ENCODE peak calls at places on chromosomes 12 and 14, in nine cellular contexts. B is uterus; Z is activated naive CD8-positive, alpha-beta T cell treated with anti-CD3 and anti-CD28 coated beads for 36 hours; R is EL; X is psoas muscle; S is brain microvascular endothelial cell; P is thoracic aorta; K is HTR-8/SVneo; W is hepatocyte. L is an unnamed sample.

GRCh38 chr12:63814146-63814774 is 30.2 kb upstream of the SRGAP1 start:
- DNase-seq in R (no peak), X (no peak), K (no peak), B (no peak), S (no peak), Z (no peak), P (no peak), W (no peak), L (no peak)

GRCh38 chr14:22226381-22226780 is 362.6 kb downstream of the DAD1 start:
- DNase-seq in S (peak), B (no peak), R (peak), W (no peak), K (no peak), P (no peak), Z (no peak), X (no peak), L (peak)

GRCh38 chr14:26596722-26597030 is 1.2 kb downstream of the NOVA1 start:
- DNase-seq in P (no peak), B (peak), S (no peak), K (peak), X (no peak), Z (no peak), R (no peak), W (peak), L (no peak)

GRCh38 chr12:57247041-57247440 is 3.9 kb downstream of the STAC3 start:
- DNase-seq in K (no peak), R (no peak), P (no peak), W (no peak), Z (no peak), B (no peak), X (no peak), S (no peak), L (no peak)

GRCh38 chr12:111825509-111825908 is 16.5 kb upstream of the MAPKAPK5 start:
- DNase-seq in Z (no peak), P (no peak), R (no peak), K (no peak), B (no peak), S (no peak), W (no peak), X (no peak), L (no peak)

GRCh38 chr12:42382013-42382696 is 56.2 kb downstream of the PPHLN1 start:
- DNase-seq in K (no peak), X (no peak), R (no peak), B (no peak), Z (no peak), P (no peak), S (no peak), W (no peak), L (peak)

GRCh38 chr12:55706840-55707671 is 648 bp downstream of the ITGA7 start:
- DNase-seq in W (peak), R (peak), B (no peak), P (no peak), K (peak), S (no peak), X (peak), Z (no peak), L (no peak)

GRCh38 chr12:121800694-121801600 is 2.9 kb upstream of the SETD1B start:
- DNase-seq in K (no peak), X (peak), Z (peak), W (peak), S (peak), B (peak), P (no peak), R (peak), L (peak)

GRCh38 chr14:44625098-44625497 is 118.0 kb upstream of the FSCB start:
- DNase-seq in W (no peak), S (no peak), P (no peak), R (no peak), K (no peak), Z (no peak), B (no peak), X (no peak), L (no peak)

GRCh38 chr12:125137776-125138344 is 72.6 kb downstream of the AACS start:
- DNase-seq in Z (no peak), X (no peak), K (no peak), B (no peak), W (no peak), R (no peak), S (no peak), P (no peak), L (no peak)

GRCh38 chr12:122194804-122195203 is 8.7 kb upstream of the B3GNT4 start:
- DNase-seq in R (no peak), X (no peak), B (no peak), S (no peak), P (no peak), W (no peak), Z (no peak), K (no peak), L (no peak)

GRCh38 chr14:95496690-95497241 is 19.7 kb downstream of the SYNE3 start:
- DNase-seq in P (no peak), K (no peak), W (peak), Z (no peak), X (no peak), R (peak), B (peak), S (no peak), L (no peak)

GRCh38 chr12:288687-289086 is 26.1 kb upstream of the SLC6A13 start:
- DNase-seq in K (no peak), P (no peak), W (no peak), X (peak), R (peak), B (no peak), S (peak), Z (no peak), L (peak)

GRCh38 chr14:66568220-66568619 is 60.3 kb downstream of the GPHN start:
- DNase-seq in B (no peak), X (no peak), K (no peak), Z (no peak), P (no peak), S (no peak), W (no peak), R (no peak), L (no peak)

GRCh38 chr12:40832668-40833067 is 140.4 kb downstream of the CNTN1 start:
- DNase-seq in X (no peak), Z (no peak), B (no peak), P (no peak), S (no peak), W (no peak), K (no peak), R (no peak), L (no peak)

GRCh38 chr12:52311282-52311643 is 9.9 kb downstream of the KRT83 start:
- DNase-seq in K (no peak), Z (no peak), B (no peak), X (no peak), S (no peak), W (no peak), R (peak), P (no peak), L (no peak)

GRCh38 chr12:76652402-76652801 is 92.8 kb upstream of the OSBPL8 start:
- DNase-seq in B (no peak), K (no peak), S (no peak), P (no peak), R (no peak), X (no peak), Z (no peak), W (no peak), L (no peak)

GRCh38 chr14:104917992-104918391 is 6.7 kb upstream of the PLD4 start:
- DNase-seq in K (no peak), S (no peak), B (no peak), Z (no peak), W (no peak), X (no peak), P (no peak), R (no peak), L (no peak)

GRCh38 chr12:21985155-21985554 is 43.9 kb upstream of the ABCC9 start:
- DNase-seq in W (no peak), X (no peak), B (no peak), Z (no peak), P (no peak), S (peak), K (no peak), R (no peak), L (no peak)

GRCh38 chr12:13422291-13422690 is 225.8 kb downstream of the EMP1 start:
- DNase-seq in S (no peak), W (no peak), K (no peak), P (no peak), Z (no peak), R (no peak), X (no peak), B (no peak), L (no peak)

GRCh38 chr12:5170894-5171293 is 127.2 kb downstream of the KCNA5 start:
- DNase-seq in S (no peak), W (no peak), X (no peak), P (no peak), B (no peak), K (no peak), R (no peak), Z (no peak), L (no peak)

GRCh38 chr12:57632369-57632897 is 568 bp downstream of the B4GALNT1 start:
- DNase-seq in Z (no peak), K (no peak), S (no peak), W (peak), X (no peak), P (no peak), R (peak), B (no peak), L (no peak)

GRCh38 chr12:50088577-50089335 is 3.6 kb downstream of the SMARCD1 start:
- DNase-seq in W (peak), R (peak), P (no peak), S (peak), X (no peak), Z (peak), B (peak), K (peak), L (peak)

GRCh38 chr12:101733166-101733565 is 6.1 kb downstream of the SYCP3 start:
- DNase-seq in K (no peak), X (no peak), Z (no peak), P (no peak), S (no peak), B (no peak), W (no peak), R (no peak), L (no peak)

GRCh38 chr14:32940066-32940651 is 1.5 kb downstream of the NPAS3 start:
- DNase-seq in B (no peak), R (no peak), X (no peak), W (no peak), Z (no peak), P (no peak), S (no peak), K (no peak), L (no peak)

GRCh38 chr14:69041783-69042182 is 62.7 kb upstream of the ACTN1 start:
- DNase-seq in W (no peak), Z (no peak), P (no peak), S (no peak), R (no peak), B (no peak), K (no peak), X (no peak), L (no peak)

GRCh38 chr14:68894802-68895201 is 84.3 kb downstream of the ACTN1 start:
- DNase-seq in P (no peak), W (no peak), R (peak), S (peak), X (no peak), K (no peak), B (no peak), Z (no peak), L (no peak)

GRCh38 chr14:34930591-34931069 is 52.2 kb upstream of the SRP54 start:
- DNase-seq in P (no peak), R (no peak), K (no peak), S (no peak), Z (peak), W (no peak), X (no peak), B (no peak), L (no peak)

GRCh38 chr14:104294628-104294982 is 156.2 kb downstream of the KIF26A start:
- DNase-seq in B (no peak), S (no peak), P (no peak), K (no peak), Z (no peak), X (no peak), R (no peak), W (no peak), L (no peak)

GRCh38 chr12:100468126-100468525 is 5.5 kb upstream of the NR1H4 start:
- DNase-seq in Z (no peak), S (no peak), W (no peak), P (no peak), R (no peak), B (no peak), K (no peak), X (no peak), L (no peak)

GRCh38 chr12:5318874-5319273 is 113.0 kb upstream of the NTF3 start:
- DNase-seq in Z (no peak), P (no peak), B (no peak), W (peak), X (no peak), R (peak), K (no peak), S (peak), L (no peak)

GRCh38 chr12:106893451-106893850 is 62.3 kb upstream of the TMEM263 start:
- DNase-seq in S (no peak), R (peak), Z (no peak), X (no peak), W (no peak), K (no peak), B (no peak), P (no peak), L (no peak)

GRCh38 chr12:73935817-73936216 is 601.8 kb upstream of the ATXN7L3B start:
- DNase-seq in P (no peak), W (peak), S (no peak), Z (no peak), B (no peak), R (no peak), K (no peak), X (no peak), L (no peak)

GRCh38 chr12:93373847-93374723 is 3.6 kb upstream of the NUDT4 start:
- DNase-seq in B (no peak), W (no peak), P (no peak), S (no peak), K (no peak), X (no peak), Z (no peak), R (no peak), L (no peak)

GRCh38 chr12:64968989-64969819 is 144.8 kb downstream of the TBC1D30 start:
- DNase-seq in W (no peak), K (peak), X (no peak), P (no peak), S (peak), R (peak), B (no peak), Z (no peak), L (no peak)

GRCh38 chr12:128551266-128552025 is 272.3 kb downstream of the SLC15A4 start:
- DNase-seq in P (no peak), S (no peak), Z (no peak), K (no peak), B (no peak), X (no peak), R (no peak), W (no peak), L (no peak)

GRCh38 chr14:56474419-56475022 is 105.1 kb upstream of the TMEM260 start:
- DNase-seq in B (no peak), Z (no peak), S (no peak), K (peak), P (no peak), W (peak), X (no peak), R (peak), L (no peak)

GRCh38 chr14:104650057-104650980 is 39.1 kb upstream of the INF2 start:
- DNase-seq in W (peak), Z (peak), P (no peak), X (peak), K (peak), R (peak), B (peak), S (peak), L (peak)

GRCh38 chr12:60205500-60205899 is 609.7 kb downstream of the SLC16A7 start:
- DNase-seq in R (peak), P (no peak), X (no peak), S (no peak), K (peak), B (no peak), W (peak), Z (no peak), L (peak)

GRCh38 chr12:76111209-76111749 is 26.8 kb upstream of the NAP1L1 start:
- DNase-seq in K (no peak), S (no peak), X (no peak), P (no peak), B (no peak), R (no peak), W (no peak), Z (no peak), L (no peak)

L was measured in NCI-H226.